ENCODE peak calls at places on chromosome 7, in ten cellular contexts. Y, A, B, C, N, F, K, G, D and X are unnamed samples.

GRCh38 chr7:33061282-33061928 is 1.2 kb downstream of the NT5C3A start:
- DNase-seq in C (no peak), G (no peak), F (no peak), B (no peak), D (no peak), K (no peak), N (no peak), A (no peak), Y (no peak), X (no peak)

GRCh38 chr7:120961638-120962173 is 11.1 kb downstream of the ING3 start:
- DNase-seq in N (no peak), F (no peak), C (no peak), D (no peak), A (no peak), Y (no peak), K (no peak), G (no peak), B (peak), X (no peak)

GRCh38 chr7:15334524-15335269 is 227.1 kb downstream of the AGMO start:
- DNase-seq in C (no peak), Y (no peak), A (no peak), B (no peak), K (no peak), N (no peak), G (peak), D (no peak), F (no peak), X (no peak)

GRCh38 chr7:116227678-116228239 is 17.4 kb downstream of the TES start:
- DNase-seq in F (no peak), A (no peak), N (peak), K (no peak), C (no peak), D (peak), G (no peak), B (peak), Y (peak), X (no peak)

GRCh38 chr7:44077061-44077460 is 5.3 kb downstream of the POLM start:
- DNase-seq in Y (no peak), N (no peak), B (no peak), C (no peak), D (no peak), K (no peak), F (peak), A (no peak), G (no peak), X (no peak)

GRCh38 chr7:101124376-101125056 is 2.4 kb upstream of the SERPINE1 start:
- DNase-seq in F (no peak), K (no peak), A (no peak), C (peak), B (peak), G (no peak), N (peak), Y (peak), D (peak), X (no peak)

GRCh38 chr7:94452257-94452656 is 57.4 kb upstream of the CASD1 start:
- DNase-seq in K (no peak), B (no peak), A (no peak), C (no peak), G (peak), N (no peak), F (no peak), Y (no peak), D (no peak), X (no peak)

GRCh38 chr7:155811895-155812761 is at the start of gene SHH:
- DNase-seq in K (no peak), A (no peak), D (no peak), N (peak), F (no peak), C (no peak), Y (no peak), G (no peak), B (peak), X (no peak)

GRCh38 chr7:150383710-150384397 is 4.7 kb downstream of the ZNF775 start:
- DNase-seq in D (no peak), A (no peak), B (no peak), Y (no peak), C (no peak), G (peak), K (peak), N (no peak), F (no peak), X (peak)

GRCh38 chr7:8620169-8620568 is 186.8 kb downstream of the NXPH1 start:
- DNase-seq in K (no peak), B (no peak), D (no peak), G (no peak), Y (no peak), F (no peak), N (no peak), A (no peak), C (no peak), X (no peak)

GRCh38 chr7:92460510-92460909 is 13.2 kb downstream of the GATAD1 start:
- DNase-seq in F (no peak), A (no peak), G (peak), Y (no peak), C (no peak), B (no peak), N (no peak), D (no peak), K (no peak), X (no peak)

GRCh38 chr7:33399528-33400213 is 270.3 kb downstream of the BBS9 start:
- DNase-seq in N (no peak), B (no peak), D (no peak), F (no peak), A (no peak), C (no peak), Y (no peak), G (peak), K (no peak), X (no peak)

GRCh38 chr7:74655785-74656420 is 1.6 kb upstream of the GTF2I start:
- DNase-seq in B (no peak), D (no peak), F (no peak), Y (no peak), G (no peak), N (no peak), C (no peak), A (no peak), K (no peak), X (no peak)

GRCh38 chr7:51113560-51113959 is 203.0 kb downstream of the COBL start:
- DNase-seq in K (no peak), C (no peak), F (no peak), G (no peak), B (no peak), N (no peak), D (no peak), A (no peak), Y (no peak), X (no peak)

GRCh38 chr7:93442478-93443224 is 131.9 kb downstream of the CALCR start:
- DNase-seq in C (peak), D (peak), N (peak), B (peak), A (peak), G (peak), K (no peak), F (no peak), Y (no peak), X (no peak)

GRCh38 chr7:5827755-5828154 is 46.3 kb upstream of the RNF216 start:
- DNase-seq in G (peak), A (peak), K (no peak), B (no peak), D (no peak), Y (no peak), C (peak), N (peak), F (no peak), X (no peak)

GRCh38 chr7:80859272-80859970 is 59.4 kb downstream of the SEMA3C start:
- DNase-seq in C (no peak), Y (no peak), N (peak), F (no peak), B (peak), D (no peak), K (no peak), A (no peak), G (no peak), X (no peak)

GRCh38 chr7:150361402-150361801 is 7.2 kb upstream of the REPIN1 start:
- DNase-seq in B (no peak), D (no peak), F (no peak), G (no peak), K (no peak), Y (no peak), C (no peak), N (no peak), A (no peak), X (no peak)

GRCh38 chr7:128831994-128832879 is 2.0 kb downstream of the FLNC start:
- DNase-seq in A (no peak), D (peak), Y (no peak), N (peak), C (no peak), G (no peak), F (peak), K (no peak), B (peak), X (no peak)

GRCh38 chr7:2956526-2957368 is 86.9 kb downstream of the CARD11 start:
- DNase-seq in D (peak), N (peak), C (no peak), Y (peak), A (peak), K (no peak), F (no peak), G (no peak), B (peak), X (no peak)

GRCh38 chr7:84783161-84783803 is 403.6 kb downstream of the SEMA3D start:
- DNase-seq in N (peak), Y (no peak), G (no peak), A (no peak), F (no peak), D (no peak), B (peak), C (no peak), K (no peak), X (no peak)

GRCh38 chr7:39735903-39736302 is 112.5 kb downstream of the RALA start:
- DNase-seq in F (no peak), K (no peak), B (no peak), A (no peak), N (peak), C (no peak), Y (no peak), D (peak), G (no peak), X (no peak)

GRCh38 chr7:64876792-64877713 is 26.0 kb upstream of the ZNF273 start:
- DNase-seq in K (peak), D (peak), A (no peak), Y (no peak), G (peak), F (no peak), C (no peak), B (no peak), N (peak), X (peak)

GRCh38 chr7:23357190-23358093 is 58.3 kb downstream of the MALSU1 start:
- DNase-seq in N (peak), C (peak), D (no peak), A (peak), B (peak), K (no peak), Y (no peak), F (no peak), G (peak), X (no peak)

GRCh38 chr7:122136033-122136432 is 8.0 kb downstream of the AASS start:
- DNase-seq in Y (no peak), C (no peak), G (no peak), A (no peak), F (no peak), K (no peak), N (no peak), B (peak), D (no peak), X (no peak)

GRCh38 chr7:118657391-118658005 is 433.0 kb downstream of the ANKRD7 start:
- DNase-seq in B (peak), D (no peak), N (no peak), A (no peak), K (no peak), F (no peak), C (no peak), G (no peak), Y (no peak), X (no peak)

GRCh38 chr7:151780626-151781025 is 96.3 kb downstream of the PRKAG2 start:
- DNase-seq in F (no peak), B (peak), A (no peak), N (no peak), Y (no peak), C (no peak), G (peak), K (no peak), D (no peak), X (no peak)